ENCODE peak calls at places on chromosomes 1 and 21, in eight cellular contexts. One of them, this sample, is unnamed.

GRCh38 chr1:33634806-33635205 is 162.4 kb downstream of the ZSCAN20 start:
- DNase-seq in HTR-8/SVneo: peak; percentile 33
- DNase-seq in ELR: peak; percentile 49
- DNase-seq in stimulated activated CD4-positive, alpha-beta T cell treated with anti-CD3 and anti-CD28 coated beads, Interleukin-2, amount 100 ng/mL, for 48 hours: peak; percentile 8
- DNase-seq in G401: peak; percentile 17
- DNase-seq in amniotic epithelial cell: peak; percentile 1
- DNase-seq in neural crest cell: peak; percentile 50
- DNase-seq in stromal cell of bone marrow: no peak
- DNase-seq in this sample: peak; percentile 30

GRCh38 chr1:184354719-184355118 is 32.1 kb upstream of the C1orf21 start:
- DNase-seq in HTR-8/SVneo: no peak
- DNase-seq in stimulated activated CD4-positive, alpha-beta T cell treated with anti-CD3 and anti-CD28 coated beads, Interleukin-2, amount 100 ng/mL, for 48 hours: no peak
- DNase-seq in ELR: no peak
- DNase-seq in G401: no peak
- DNase-seq in neural crest cell: no peak
- DNase-seq in amniotic epithelial cell: no peak
- DNase-seq in stromal cell of bone marrow: no peak
- DNase-seq in this sample: no peak

GRCh38 chr21:45460611-45461368 is 55.8 kb downstream of the COL18A1 start:
- DNase-seq in stimulated activated CD4-positive, alpha-beta T cell treated with anti-CD3 and anti-CD28 coated beads, Interleukin-2, amount 100 ng/mL, for 48 hours: no peak
- DNase-seq in ELR: peak; percentile 93
- DNase-seq in amniotic epithelial cell: peak; percentile 98
- DNase-seq in stromal cell of bone marrow: peak; percentile 28
- DNase-seq in neural crest cell: no peak
- DNase-seq in G401: no peak
- DNase-seq in HTR-8/SVneo: peak; percentile 75
- DNase-seq in this sample: peak; percentile 93

GRCh38 chr1:51736702-51737101 is 119.8 kb downstream of the OSBPL9 start:
- DNase-seq in amniotic epithelial cell: peak; percentile 79
- DNase-seq in neural crest cell: no peak
- DNase-seq in stimulated activated CD4-positive, alpha-beta T cell treated with anti-CD3 and anti-CD28 coated beads, Interleukin-2, amount 100 ng/mL, for 48 hours: no peak
- DNase-seq in ELR: peak; percentile 64
- DNase-seq in G401: no peak
- DNase-seq in stromal cell of bone marrow: peak; percentile 61
- DNase-seq in HTR-8/SVneo: no peak
- DNase-seq in this sample: peak; percentile 88

GRCh38 chr21:16072176-16072575 is 342.4 kb downstream of the USP25 start:
- DNase-seq in stimulated activated CD4-positive, alpha-beta T cell treated with anti-CD3 and anti-CD28 coated beads, Interleukin-2, amount 100 ng/mL, for 48 hours: no peak
- DNase-seq in G401: peak; percentile 56
- DNase-seq in ELR: no peak
- DNase-seq in stromal cell of bone marrow: no peak
- DNase-seq in HTR-8/SVneo: no peak
- DNase-seq in amniotic epithelial cell: no peak
- DNase-seq in neural crest cell: no peak
- DNase-seq in this sample: no peak

GRCh38 chr1:154873321-154873950 is 3.4 kb upstream of the KCNN3 start:
- DNase-seq in HTR-8/SVneo: no peak
- DNase-seq in amniotic epithelial cell: no peak
- DNase-seq in ELR: no peak
- DNase-seq in neural crest cell: no peak
- DNase-seq in G401: no peak
- DNase-seq in stromal cell of bone marrow: no peak
- DNase-seq in stimulated activated CD4-positive, alpha-beta T cell treated with anti-CD3 and anti-CD28 coated beads, Interleukin-2, amount 100 ng/mL, for 48 hours: no peak
- DNase-seq in this sample: no peak

GRCh38 chr1:54614024-54614423 is 9.3 kb downstream of the FAM151A start:
- DNase-seq in neural crest cell: no peak
- DNase-seq in HTR-8/SVneo: no peak
- DNase-seq in amniotic epithelial cell: no peak
- DNase-seq in stromal cell of bone marrow: no peak
- DNase-seq in ELR: peak; percentile 11
- DNase-seq in stimulated activated CD4-positive, alpha-beta T cell treated with anti-CD3 and anti-CD28 coated beads, Interleukin-2, amount 100 ng/mL, for 48 hours: no peak
- DNase-seq in G401: no peak
- DNase-seq in this sample: no peak

GRCh38 chr1:200150721-200151120 is 123.2 kb downstream of the NR5A2 start:
- DNase-seq in amniotic epithelial cell: peak; percentile 85
- DNase-seq in G401: no peak
- DNase-seq in neural crest cell: no peak
- DNase-seq in ELR: peak; percentile 91
- DNase-seq in stimulated activated CD4-positive, alpha-beta T cell treated with anti-CD3 and anti-CD28 coated beads, Interleukin-2, amount 100 ng/mL, for 48 hours: no peak
- DNase-seq in HTR-8/SVneo: peak; percentile 60
- DNase-seq in stromal cell of bone marrow: peak; percentile 50
- DNase-seq in this sample: peak; percentile 83

GRCh38 chr1:33155877-33156538 is 25.8 kb downstream of the TRIM62 start:
- DNase-seq in stimulated activated CD4-positive, alpha-beta T cell treated with anti-CD3 and anti-CD28 coated beads, Interleukin-2, amount 100 ng/mL, for 48 hours: no peak
- DNase-seq in amniotic epithelial cell: no peak
- DNase-seq in G401: peak; percentile 51
- DNase-seq in neural crest cell: no peak
- DNase-seq in stromal cell of bone marrow: no peak
- DNase-seq in HTR-8/SVneo: no peak
- DNase-seq in ELR: no peak
- DNase-seq in this sample: no peak

GRCh38 chr1:75276385-75276784 is 142.2 kb downstream of the LHX8 start:
- DNase-seq in amniotic epithelial cell: no peak
- DNase-seq in G401: no peak
- DNase-seq in stromal cell of bone marrow: no peak
- DNase-seq in HTR-8/SVneo: no peak
- DNase-seq in neural crest cell: no peak
- DNase-seq in stimulated activated CD4-positive, alpha-beta T cell treated with anti-CD3 and anti-CD28 coated beads, Interleukin-2, amount 100 ng/mL, for 48 hours: no peak
- DNase-seq in ELR: peak; percentile 2
- DNase-seq in this sample: no peak

GRCh38 chr1:116415699-116416533 is 42.9 kb downstream of the ATP1A1 start:
- DNase-seq in ELR: no peak
- DNase-seq in G401: peak; percentile 87
- DNase-seq in stimulated activated CD4-positive, alpha-beta T cell treated with anti-CD3 and anti-CD28 coated beads, Interleukin-2, amount 100 ng/mL, for 48 hours: no peak
- DNase-seq in HTR-8/SVneo: no peak
- DNase-seq in neural crest cell: no peak
- DNase-seq in amniotic epithelial cell: peak; percentile 61
- DNase-seq in stromal cell of bone marrow: no peak
- DNase-seq in this sample: no peak

GRCh38 chr1:202589190-202589680 is 121.0 kb downstream of the SYT2 start:
- DNase-seq in stromal cell of bone marrow: peak; percentile 98
- DNase-seq in ELR: peak; percentile 99
- DNase-seq in stimulated activated CD4-positive, alpha-beta T cell treated with anti-CD3 and anti-CD28 coated beads, Interleukin-2, amount 100 ng/mL, for 48 hours: no peak
- DNase-seq in amniotic epithelial cell: peak; percentile 99
- DNase-seq in HTR-8/SVneo: peak; percentile 97
- DNase-seq in neural crest cell: peak; percentile 11
- DNase-seq in G401: no peak
- DNase-seq in this sample: peak; percentile 100

GRCh38 chr1:150610576-150610975 is 18.8 kb downstream of the ENSA start:
- DNase-seq in stromal cell of bone marrow: no peak
- DNase-seq in G401: no peak
- DNase-seq in HTR-8/SVneo: no peak
- DNase-seq in amniotic epithelial cell: no peak
- DNase-seq in neural crest cell: no peak
- DNase-seq in stimulated activated CD4-positive, alpha-beta T cell treated with anti-CD3 and anti-CD28 coated beads, Interleukin-2, amount 100 ng/mL, for 48 hours: no peak
- DNase-seq in ELR: no peak
- DNase-seq in this sample: no peak